ENCODE peak calls at places on chromosome 6, in seven cellular contexts. X is DND-41, B is psoas muscle, R is cardiac fibroblast, U is AG04450, K is cardiac muscle cell, F is gastrocnemius medialis. P is an unnamed sample.

GRCh38 chr6:66913657-66914056 is 1206.6 kb upstream of the EYS start:
- DNase-seq in X (no peak), B (no peak), R (no peak), U (no peak), K (no peak), F (no peak), P (no peak)

GRCh38 chr6:44214307-44214706 is 2.4 kb upstream of the MYMX start:
- DNase-seq in X (no peak), B (no peak), R (no peak), U (no peak), K (no peak), F (no peak), P (no peak)

GRCh38 chr6:19558934-19559333 is 278.2 kb upstream of the ID4 start:
- DNase-seq in X (no peak), B (no peak), R (no peak), U (no peak), K (no peak), F (no peak), P (no peak)

GRCh38 chr6:163248051-163248450 is 166.5 kb upstream of the QKI start:
- DNase-seq in X (no peak), B (no peak), R (peak; percentile 46), U (no peak), K (no peak), F (no peak), P (no peak)

GRCh38 chr6:142735182-142735581 is 209.8 kb downstream of the HIVEP2 start:
- DNase-seq in X (no peak), B (no peak), R (peak; percentile 28), U (no peak), K (peak; percentile 26), F (no peak), P (peak; percentile 58)

GRCh38 chr6:162974685-162975084 is 246.9 kb downstream of the PACRG start:
- DNase-seq in X (no peak), B (no peak), R (peak; percentile 39), U (no peak), K (no peak), F (peak; percentile 14), P (no peak)

GRCh38 chr6:156065838-156066237 is 610.2 kb upstream of the NOX3 start:
- DNase-seq in X (no peak), B (no peak), R (no peak), U (no peak), K (no peak), F (no peak), P (no peak)

GRCh38 chr6:93337772-93338394 is 81.5 kb downstream of the EPHA7 start:
- DNase-seq in X (no peak), B (no peak), R (no peak), U (no peak), K (no peak), F (no peak), P (no peak)

GRCh38 chr6:145214570-145214969 is 520.8 kb downstream of the EPM2A start:
- DNase-seq in X (peak; percentile 10), B (no peak), R (peak; percentile 63), U (no peak), K (peak; percentile 52), F (no peak), P (peak; percentile 56)

GRCh38 chr6:1864496-1864895 is 254.8 kb downstream of the FOXC1 start:
- DNase-seq in X (no peak), B (no peak), R (no peak), U (no peak), K (no peak), F (no peak), P (peak; percentile 37)

GRCh38 chr6:100463685-100464161 is 998 bp downstream of the SIM1 start:
- DNase-seq in X (no peak), B (no peak), R (no peak), U (no peak), K (no peak), F (no peak), P (no peak)
- H3K4me3 ChIP-seq in X (no peak overlapping the region), B (peak overlapping the region; percentile 84), R (no peak overlapping the region), U (no peak overlapping the region), K (no peak overlapping the region), F (peak overlapping the region; percentile 52), P (no peak overlapping the region)

GRCh38 chr6:32953775-32954174 is 878 bp upstream of the HLA-DMA start:
- DNase-seq in X (no peak), B (no peak), R (no peak), U (no peak), K (no peak), F (no peak), P (no peak)
- TF ChIP-seq CTCF in X (no peak), B (no peak), R (no peak), U (no peak), K (no peak), F (no peak), P (no peak)

DNA sequence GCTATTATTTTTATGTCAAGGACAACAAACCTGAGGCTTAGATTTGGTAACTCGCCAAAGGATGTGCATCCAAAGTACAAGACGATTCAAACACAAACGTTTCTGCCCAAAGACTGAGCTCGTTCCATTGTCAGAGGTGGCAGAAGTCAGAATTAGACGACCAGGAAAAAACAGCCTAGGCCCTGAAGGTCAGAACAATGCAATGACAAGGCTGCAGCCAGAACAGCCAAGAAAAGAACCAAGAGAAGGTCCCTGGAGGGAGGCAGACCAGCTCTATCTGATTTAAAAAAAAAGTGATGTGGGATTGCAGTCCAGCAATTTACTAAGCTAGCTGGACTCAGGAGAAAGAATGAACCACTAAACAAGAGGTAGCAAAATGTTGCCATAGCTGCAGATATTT is 54.2 kb downstream of the NCOA7 start:
- DNase-seq in X (no peak), B (no peak), R (peak; percentile 47), U (no peak), K (peak; percentile 67), F (no peak), P (no peak)
- H3K4me3 ChIP-seq in X (no peak overlapping the region), B (no peak overlapping the region), R (no peak overlapping the region), U (no peak overlapping the region), K (no peak overlapping the region), F (no peak overlapping the region), P (no peak overlapping the region)

DNA sequence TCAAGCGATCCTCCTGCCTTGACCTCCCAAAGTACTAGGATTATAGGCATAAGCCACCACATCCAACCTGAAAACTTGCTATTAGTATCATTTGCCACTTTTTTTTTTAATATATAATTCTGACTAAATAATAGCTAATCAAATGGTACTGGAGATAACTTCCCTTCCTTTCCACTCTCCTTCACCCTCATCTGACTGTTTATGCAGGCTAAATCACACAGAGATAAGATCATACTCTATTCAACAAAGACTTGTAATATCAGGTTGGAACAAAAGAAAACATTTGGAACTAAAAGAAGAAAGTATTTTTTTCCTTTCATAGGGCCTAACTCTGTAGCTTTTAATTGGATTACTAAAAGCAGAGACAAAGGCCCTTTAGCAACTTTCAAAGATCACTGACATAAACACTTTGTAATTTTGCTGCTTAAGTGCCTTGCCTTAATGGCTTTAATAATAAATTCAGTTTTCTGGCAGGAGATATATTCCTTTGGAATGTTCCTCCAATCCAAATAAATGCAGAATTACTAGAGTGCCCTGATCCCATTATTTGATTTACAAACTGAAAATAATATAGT is 198.7 kb upstream of the ASCC3 start:
- DNase-seq in X (no peak), B (no peak), R (no peak), U (no peak), K (no peak), F (no peak), P (no peak)
- TF ChIP-seq CTCF in X (no peak), B (no peak), R (no peak), U (no peak), K (no peak), F (no peak), P (no peak)

GRCh38 chr6:14149053-14149746 is 31.6 kb downstream of the CD83 start:
- DNase-seq in X (no peak), B (no peak), R (no peak), U (no peak), K (no peak), F (no peak), P (no peak)

GRCh38 chr6:14146459-14147096 is 29.0 kb downstream of the CD83 start:
- DNase-seq in X (no peak), B (no peak), R (no peak), U (no peak), K (no peak), F (no peak), P (no peak)

GRCh38 chr6:14147891-14148290 is 30.3 kb downstream of the CD83 start:
- DNase-seq in X (no peak), B (no peak), R (no peak), U (no peak), K (peak; percentile 73), F (no peak), P (no peak)

GRCh38 chr6:14151773-14152172 is 34.2 kb downstream of the CD83 start:
- DNase-seq in X (no peak), B (no peak), R (no peak), U (no peak), K (no peak), F (no peak), P (no peak)

GRCh38 chr6:14148471-14148870 is 30.9 kb downstream of the CD83 start:
- DNase-seq in X (no peak), B (no peak), R (no peak), U (no peak), K (no peak), F (no peak), P (no peak)
- H3K4me3 ChIP-seq in X (no peak overlapping the region), B (no peak overlapping the region), R (no peak overlapping the region), U (no peak overlapping the region), K (no peak overlapping the region), F (no peak overlapping the region), P (no peak overlapping the region)

GRCh38 chr6:147999001-147999540 is 343.6 kb upstream of the SASH1 start:
- DNase-seq in X (no peak), B (no peak), R (no peak), U (no peak), K (no peak), F (no peak), P (no peak)

GRCh38 chr6:148005806-148006205 is 336.8 kb upstream of the SASH1 start:
- DNase-seq in X (no peak), B (no peak), R (no peak), U (no peak), K (no peak), F (no peak), P (no peak)

DNA sequence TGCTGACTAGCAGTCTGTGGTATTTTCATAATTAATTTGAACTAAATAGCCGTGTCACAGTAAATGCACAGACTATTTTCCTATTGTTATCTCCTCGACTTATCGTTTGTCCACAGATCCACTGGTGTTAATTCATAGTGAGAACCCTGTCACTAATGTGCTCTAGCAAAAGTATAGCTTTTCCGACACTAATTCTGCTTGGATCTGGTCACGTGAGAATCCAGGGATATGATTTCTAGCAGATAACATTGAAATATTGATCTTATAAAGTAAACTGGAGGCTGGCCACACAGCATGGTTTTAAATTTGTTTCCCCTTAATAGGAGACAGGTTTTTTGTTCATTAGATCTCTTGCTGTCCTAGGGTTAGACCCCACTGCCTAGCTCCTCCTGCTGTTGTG is 340.6 kb upstream of the SASH1 start:
- DNase-seq in X (no peak), B (no peak), R (no peak), U (no peak), K (no peak), F (no peak), P (peak; percentile 9)
- TF ChIP-seq CTCF in X (no peak), B (no peak), R (no peak), U (no peak), K (no peak), F (no peak), P (peak; percentile 33)

GRCh38 chr6:43120938-43121913 is 45.1 kb downstream of the PTK7 start:
- DNase-seq in X (no peak), B (peak; percentile 75), R (peak; percentile 99), U (peak; percentile 94), K (peak; percentile 98), F (peak; percentile 23), P (peak; percentile 97)
- H3K4me3 ChIP-seq in X (no peak overlapping the region), B (no peak overlapping the region), R (no peak overlapping the region), U (peak overlapping the region; percentile 14), K (no peak overlapping the region), F (no peak overlapping the region), P (peak overlapping the region; percentile 4)

P was measured in choroid plexus epithelial cell.